ENCODE peak calls at places on chromosomes 13 and 19, in five cellular contexts. One of them, this sample, is unnamed.

GRCh38 chr13:61954092-61954491 is 538.4 kb upstream of the PCDH20 start:
- DNase-seq in NCI-H510A treated with DMSO at 0.1 percent for 48 hours: no peak
- DNase-seq in hippocampal formation: peak
- DNase-seq in activated T-cell treated with anti-CD3 and anti-CD28 coated beads, Interleukin-2, amount 50 U/mL, for 48 hours: no peak
- DNase-seq in heart left ventricle: no peak
- DNase-seq in this sample: peak

GRCh38 chr19:6694147-6694815 is 24.3 kb upstream of the TNFSF14 start:
- DNase-seq in NCI-H510A treated with DMSO at 0.1 percent for 48 hours: no peak
- DNase-seq in heart left ventricle: no peak
- DNase-seq in activated T-cell treated with anti-CD3 and anti-CD28 coated beads, Interleukin-2, amount 50 U/mL, for 48 hours: peak
- DNase-seq in hippocampal formation: no peak
- DNase-seq in this sample: no peak

GRCh38 chr13:110062077-110062776 is 244.7 kb downstream of the COL4A1 start:
- DNase-seq in NCI-H510A treated with DMSO at 0.1 percent for 48 hours: no peak
- DNase-seq in activated T-cell treated with anti-CD3 and anti-CD28 coated beads, Interleukin-2, amount 50 U/mL, for 48 hours: no peak
- DNase-seq in heart left ventricle: peak
- DNase-seq in hippocampal formation: no peak
- DNase-seq in this sample: peak

GRCh38 chr13:98317573-98318171 is 140.6 kb upstream of the RNF113B start:
- DNase-seq in hippocampal formation: no peak
- DNase-seq in heart left ventricle: no peak
- DNase-seq in activated T-cell treated with anti-CD3 and anti-CD28 coated beads, Interleukin-2, amount 50 U/mL, for 48 hours: no peak
- DNase-seq in NCI-H510A treated with DMSO at 0.1 percent for 48 hours: no peak
- DNase-seq in this sample: no peak

GRCh38 chr13:47463726-47464125 is 537.3 kb downstream of the SUCLA2 start:
- DNase-seq in hippocampal formation: no peak
- DNase-seq in activated T-cell treated with anti-CD3 and anti-CD28 coated beads, Interleukin-2, amount 50 U/mL, for 48 hours: no peak
- DNase-seq in heart left ventricle: no peak
- DNase-seq in NCI-H510A treated with DMSO at 0.1 percent for 48 hours: no peak
- DNase-seq in this sample: peak

GRCh38 chr13:79654520-79654919 is 173.6 kb downstream of the NDFIP2 start:
- DNase-seq in hippocampal formation: no peak
- DNase-seq in NCI-H510A treated with DMSO at 0.1 percent for 48 hours: no peak
- DNase-seq in heart left ventricle: no peak
- DNase-seq in activated T-cell treated with anti-CD3 and anti-CD28 coated beads, Interleukin-2, amount 50 U/mL, for 48 hours: no peak
- DNase-seq in this sample: no peak

GRCh38 chr19:56066152-56067023 is 54.7 kb downstream of the ZNF787 start:
- DNase-seq in hippocampal formation: no peak
- DNase-seq in heart left ventricle: peak
- DNase-seq in activated T-cell treated with anti-CD3 and anti-CD28 coated beads, Interleukin-2, amount 50 U/mL, for 48 hours: peak
- DNase-seq in NCI-H510A treated with DMSO at 0.1 percent for 48 hours: peak
- DNase-seq in this sample: peak

GRCh38 chr13:80341771-80342271 is 895 bp upstream of the SPRY2 start:
- DNase-seq in activated T-cell treated with anti-CD3 and anti-CD28 coated beads, Interleukin-2, amount 50 U/mL, for 48 hours: peak
- DNase-seq in hippocampal formation: peak
- DNase-seq in NCI-H510A treated with DMSO at 0.1 percent for 48 hours: peak
- DNase-seq in heart left ventricle: peak
- DNase-seq in this sample: peak

GRCh38 chr19:38892841-38893240 is 6.6 kb downstream of the SIRT2 start:
- DNase-seq in hippocampal formation: no peak
- DNase-seq in activated T-cell treated with anti-CD3 and anti-CD28 coated beads, Interleukin-2, amount 50 U/mL, for 48 hours: no peak
- DNase-seq in heart left ventricle: no peak
- DNase-seq in NCI-H510A treated with DMSO at 0.1 percent for 48 hours: no peak
- DNase-seq in this sample: no peak

GRCh38 chr13:24281188-24282008 is 28.0 kb upstream of the C1QTNF9 start:
- DNase-seq in activated T-cell treated with anti-CD3 and anti-CD28 coated beads, Interleukin-2, amount 50 U/mL, for 48 hours: no peak
- DNase-seq in heart left ventricle: no peak
- DNase-seq in hippocampal formation: no peak
- DNase-seq in NCI-H510A treated with DMSO at 0.1 percent for 48 hours: no peak
- DNase-seq in this sample: no peak

GRCh38 chr13:77637583-77637982 is 59.9 kb upstream of the SLAIN1 start:
- DNase-seq in NCI-H510A treated with DMSO at 0.1 percent for 48 hours: peak
- DNase-seq in hippocampal formation: no peak
- DNase-seq in heart left ventricle: no peak
- DNase-seq in activated T-cell treated with anti-CD3 and anti-CD28 coated beads, Interleukin-2, amount 50 U/mL, for 48 hours: no peak
- DNase-seq in this sample: no peak

GRCh38 chr13:35164324-35164932 is 222.4 kb downstream of the NBEA start:
- DNase-seq in hippocampal formation: peak
- DNase-seq in activated T-cell treated with anti-CD3 and anti-CD28 coated beads, Interleukin-2, amount 50 U/mL, for 48 hours: no peak
- DNase-seq in heart left ventricle: no peak
- DNase-seq in NCI-H510A treated with DMSO at 0.1 percent for 48 hours: peak
- DNase-seq in this sample: peak

GRCh38 chr19:13978721-13979191 is 26.4 kb downstream of the DCAF15 start:
- DNase-seq in hippocampal formation: no peak
- DNase-seq in NCI-H510A treated with DMSO at 0.1 percent for 48 hours: no peak
- DNase-seq in heart left ventricle: no peak
- DNase-seq in activated T-cell treated with anti-CD3 and anti-CD28 coated beads, Interleukin-2, amount 50 U/mL, for 48 hours: no peak
- DNase-seq in this sample: peak

GRCh38 chr19:401836-402535 is 7.0 kb downstream of the C2CD4C start:
- DNase-seq in heart left ventricle: no peak
- DNase-seq in hippocampal formation: no peak
- DNase-seq in NCI-H510A treated with DMSO at 0.1 percent for 48 hours: no peak
- DNase-seq in activated T-cell treated with anti-CD3 and anti-CD28 coated beads, Interleukin-2, amount 50 U/mL, for 48 hours: no peak
- DNase-seq in this sample: peak

GRCh38 chr19:10168386-10168948 is 26.3 kb downstream of the DNMT1 start:
- DNase-seq in hippocampal formation: no peak
- DNase-seq in activated T-cell treated with anti-CD3 and anti-CD28 coated beads, Interleukin-2, amount 50 U/mL, for 48 hours: no peak
- DNase-seq in heart left ventricle: no peak
- DNase-seq in NCI-H510A treated with DMSO at 0.1 percent for 48 hours: no peak
- DNase-seq in this sample: no peak

GRCh38 chr13:39016789-39017188 is 21.1 kb downstream of the PROSER1 start:
- DNase-seq in NCI-H510A treated with DMSO at 0.1 percent for 48 hours: no peak
- DNase-seq in heart left ventricle: no peak
- DNase-seq in activated T-cell treated with anti-CD3 and anti-CD28 coated beads, Interleukin-2, amount 50 U/mL, for 48 hours: no peak
- DNase-seq in hippocampal formation: peak
- DNase-seq in this sample: peak

GRCh38 chr19:42528354-42529247 is at the start of gene CEACAM1:
- DNase-seq in heart left ventricle: no peak
- DNase-seq in NCI-H510A treated with DMSO at 0.1 percent for 48 hours: no peak
- DNase-seq in hippocampal formation: no peak
- DNase-seq in activated T-cell treated with anti-CD3 and anti-CD28 coated beads, Interleukin-2, amount 50 U/mL, for 48 hours: peak
- DNase-seq in this sample: peak

GRCh38 chr13:86585826-86586225 is 786.6 kb upstream of the SLITRK6 start:
- DNase-seq in hippocampal formation: no peak
- DNase-seq in activated T-cell treated with anti-CD3 and anti-CD28 coated beads, Interleukin-2, amount 50 U/mL, for 48 hours: no peak
- DNase-seq in NCI-H510A treated with DMSO at 0.1 percent for 48 hours: no peak
- DNase-seq in heart left ventricle: peak
- DNase-seq in this sample: peak

GRCh38 chr13:75378301-75378700 is 103.7 kb downstream of the TBC1D4 start:
- DNase-seq in NCI-H510A treated with DMSO at 0.1 percent for 48 hours: no peak
- DNase-seq in heart left ventricle: no peak
- DNase-seq in activated T-cell treated with anti-CD3 and anti-CD28 coated beads, Interleukin-2, amount 50 U/mL, for 48 hours: no peak
- DNase-seq in hippocampal formation: no peak
- DNase-seq in this sample: no peak

GRCh38 chr13:49810464-49810824 is 18.0 kb upstream of the KPNA3 start:
- DNase-seq in activated T-cell treated with anti-CD3 and anti-CD28 coated beads, Interleukin-2, amount 50 U/mL, for 48 hours: no peak
- DNase-seq in NCI-H510A treated with DMSO at 0.1 percent for 48 hours: no peak
- DNase-seq in heart left ventricle: no peak
- DNase-seq in hippocampal formation: no peak
- DNase-seq in this sample: no peak

GRCh38 chr13:67148219-67148583 is 81.9 kb downstream of the PCDH9 start:
- DNase-seq in hippocampal formation: no peak
- DNase-seq in NCI-H510A treated with DMSO at 0.1 percent for 48 hours: no peak
- DNase-seq in heart left ventricle: no peak
- DNase-seq in activated T-cell treated with anti-CD3 and anti-CD28 coated beads, Interleukin-2, amount 50 U/mL, for 48 hours: no peak
- DNase-seq in this sample: peak

GRCh38 chr19:4976412-4977298 is 7.7 kb downstream of the KDM4B start:
- DNase-seq in NCI-H510A treated with DMSO at 0.1 percent for 48 hours: no peak
- DNase-seq in activated T-cell treated with anti-CD3 and anti-CD28 coated beads, Interleukin-2, amount 50 U/mL, for 48 hours: no peak
- DNase-seq in hippocampal formation: peak
- DNase-seq in heart left ventricle: peak
- DNase-seq in this sample: peak

GRCh38 chr13:37656247-37656940 is 57.8 kb upstream of the POSTN start:
- DNase-seq in hippocampal formation: no peak
- DNase-seq in activated T-cell treated with anti-CD3 and anti-CD28 coated beads, Interleukin-2, amount 50 U/mL, for 48 hours: no peak
- DNase-seq in heart left ventricle: no peak
- DNase-seq in NCI-H510A treated with DMSO at 0.1 percent for 48 hours: no peak
- DNase-seq in this sample: peak

GRCh38 chr19:1000095-1000494 is at the start of gene GRIN3B:
- DNase-seq in heart left ventricle: no peak
- DNase-seq in NCI-H510A treated with DMSO at 0.1 percent for 48 hours: no peak
- DNase-seq in hippocampal formation: no peak
- DNase-seq in activated T-cell treated with anti-CD3 and anti-CD28 coated beads, Interleukin-2, amount 50 U/mL, for 48 hours: peak
- DNase-seq in this sample: peak

GRCh38 chr19:42076375-42076944 is 494 bp downstream of the ZNF574 start:
- DNase-seq in hippocampal formation: no peak
- DNase-seq in activated T-cell treated with anti-CD3 and anti-CD28 coated beads, Interleukin-2, amount 50 U/mL, for 48 hours: no peak
- DNase-seq in NCI-H510A treated with DMSO at 0.1 percent for 48 hours: no peak
- DNase-seq in heart left ventricle: peak
- DNase-seq in this sample: no peak

GRCh38 chr13:39321578-39321977 is 281.4 kb downstream of the LHFPL6 start:
- DNase-seq in heart left ventricle: peak
- DNase-seq in activated T-cell treated with anti-CD3 and anti-CD28 coated beads, Interleukin-2, amount 50 U/mL, for 48 hours: no peak
- DNase-seq in NCI-H510A treated with DMSO at 0.1 percent for 48 hours: no peak
- DNase-seq in hippocampal formation: no peak
- DNase-seq in this sample: peak

GRCh38 chr19:57815247-57816075 is 748 bp upstream of the ZNF552 start:
- DNase-seq in activated T-cell treated with anti-CD3 and anti-CD28 coated beads, Interleukin-2, amount 50 U/mL, for 48 hours: no peak
- DNase-seq in heart left ventricle: no peak
- DNase-seq in hippocampal formation: no peak
- DNase-seq in NCI-H510A treated with DMSO at 0.1 percent for 48 hours: no peak
- DNase-seq in this sample: no peak

GRCh38 chr19:15114153-15114540 is 6.9 kb downstream of the SYDE1 start:
- DNase-seq in hippocampal formation: no peak
- DNase-seq in NCI-H510A treated with DMSO at 0.1 percent for 48 hours: no peak
- DNase-seq in activated T-cell treated with anti-CD3 and anti-CD28 coated beads, Interleukin-2, amount 50 U/mL, for 48 hours: no peak
- DNase-seq in heart left ventricle: no peak
- DNase-seq in this sample: peak

GRCh38 chr19:45037393-45038169 is 1.3 kb upstream of the CLASRP start:
- DNase-seq in activated T-cell treated with anti-CD3 and anti-CD28 coated beads, Interleukin-2, amount 50 U/mL, for 48 hours: no peak
- DNase-seq in hippocampal formation: no peak
- DNase-seq in heart left ventricle: no peak
- DNase-seq in NCI-H510A treated with DMSO at 0.1 percent for 48 hours: no peak
- DNase-seq in this sample: no peak

GRCh38 chr19:18895038-18895827 is 725 bp downstream of the CERS1 start:
- DNase-seq in activated T-cell treated with anti-CD3 and anti-CD28 coated beads, Interleukin-2, amount 50 U/mL, for 48 hours: no peak
- DNase-seq in heart left ventricle: peak
- DNase-seq in hippocampal formation: peak
- DNase-seq in NCI-H510A treated with DMSO at 0.1 percent for 48 hours: peak
- DNase-seq in this sample: peak

GRCh38 chr19:47679922-47680857 is 33.0 kb upstream of the EHD2 start:
- DNase-seq in activated T-cell treated with anti-CD3 and anti-CD28 coated beads, Interleukin-2, amount 50 U/mL, for 48 hours: no peak
- DNase-seq in hippocampal formation: no peak
- DNase-seq in NCI-H510A treated with DMSO at 0.1 percent for 48 hours: no peak
- DNase-seq in heart left ventricle: no peak
- DNase-seq in this sample: no peak

GRCh38 chr19:10334340-10335148 is 1.2 kb upstream of the RAVER1 start:
- DNase-seq in hippocampal formation: peak
- DNase-seq in NCI-H510A treated with DMSO at 0.1 percent for 48 hours: peak
- DNase-seq in heart left ventricle: peak
- DNase-seq in activated T-cell treated with anti-CD3 and anti-CD28 coated beads, Interleukin-2, amount 50 U/mL, for 48 hours: peak
- DNase-seq in this sample: peak

GRCh38 chr13:98171806-98172569 is 5.1 kb downstream of the RNF113B start:
- DNase-seq in activated T-cell treated with anti-CD3 and anti-CD28 coated beads, Interleukin-2, amount 50 U/mL, for 48 hours: no peak
- DNase-seq in NCI-H510A treated with DMSO at 0.1 percent for 48 hours: no peak
- DNase-seq in heart left ventricle: peak
- DNase-seq in hippocampal formation: peak
- DNase-seq in this sample: peak

GRCh38 chr19:18941628-18942354 is 774 bp upstream of the HOMER3 start:
- DNase-seq in heart left ventricle: no peak
- DNase-seq in NCI-H510A treated with DMSO at 0.1 percent for 48 hours: no peak
- DNase-seq in hippocampal formation: no peak
- DNase-seq in activated T-cell treated with anti-CD3 and anti-CD28 coated beads, Interleukin-2, amount 50 U/mL, for 48 hours: no peak
- DNase-seq in this sample: no peak

GRCh38 chr13:94950303-94950702 is 238.0 kb upstream of the SOX21 start:
- DNase-seq in heart left ventricle: no peak
- DNase-seq in NCI-H510A treated with DMSO at 0.1 percent for 48 hours: peak
- DNase-seq in activated T-cell treated with anti-CD3 and anti-CD28 coated beads, Interleukin-2, amount 50 U/mL, for 48 hours: no peak
- DNase-seq in hippocampal formation: peak
- DNase-seq in this sample: peak

This sample was measured in GM23248.